ENCODE peak calls at places on chromosomes 3 and 15, in seven cellular contexts. One of them, this sample, is unnamed.

GRCh38 chr3:46626039-46626438 is 13.7 kb downstream of the FAM240A start:
- DNase-seq in skeletal muscle cell: no peak
- DNase-seq in ACHN: no peak
- DNase-seq in EH: no peak
- DNase-seq in Peyer's patch: no peak
- DNase-seq in dermis blood vessel endothelial cell: no peak
- DNase-seq in BJ: no peak
- DNase-seq in this sample: no peak

GRCh38 chr3:143252931-143253330 is 133.4 kb downstream of the CHST2 start:
- DNase-seq in ACHN: no peak
- DNase-seq in EH: peak; percentile 73
- DNase-seq in skeletal muscle cell: no peak
- DNase-seq in dermis blood vessel endothelial cell: no peak
- DNase-seq in BJ: peak; percentile 43
- DNase-seq in Peyer's patch: no peak
- DNase-seq in this sample: no peak

GRCh38 chr15:82158811-82159210 is 103.7 kb downstream of the EFL1 start:
- DNase-seq in BJ: no peak
- DNase-seq in EH: no peak
- DNase-seq in skeletal muscle cell: no peak
- DNase-seq in ACHN: no peak
- DNase-seq in dermis blood vessel endothelial cell: no peak
- DNase-seq in Peyer's patch: no peak
- DNase-seq in this sample: no peak

GRCh38 chr3:63519426-63519825 is 133.0 kb upstream of the SNTN start:
- DNase-seq in EH: peak; percentile 13
- DNase-seq in ACHN: peak; percentile 32
- DNase-seq in BJ: no peak
- DNase-seq in dermis blood vessel endothelial cell: no peak
- DNase-seq in Peyer's patch: no peak
- DNase-seq in skeletal muscle cell: peak; percentile 10
- DNase-seq in this sample: no peak

GRCh38 chr3:102290241-102290640 is 144.6 kb upstream of the ZPLD1 start:
- DNase-seq in BJ: no peak
- DNase-seq in ACHN: no peak
- DNase-seq in EH: no peak
- DNase-seq in dermis blood vessel endothelial cell: no peak
- DNase-seq in Peyer's patch: no peak
- DNase-seq in skeletal muscle cell: peak; percentile 11
- DNase-seq in this sample: no peak

GRCh38 chr15:66802087-66803001 is 100.3 kb downstream of the SMAD6 start:
- DNase-seq in Peyer's patch: no peak
- DNase-seq in BJ: peak; percentile 57
- DNase-seq in dermis blood vessel endothelial cell: peak; percentile 19
- DNase-seq in EH: peak; percentile 76
- DNase-seq in skeletal muscle cell: no peak
- DNase-seq in ACHN: peak; percentile 8
- DNase-seq in this sample: no peak

GRCh38 chr3:136792931-136793330 is 26.0 kb upstream of the SLC35G2 start:
- DNase-seq in BJ: no peak
- DNase-seq in Peyer's patch: no peak
- DNase-seq in dermis blood vessel endothelial cell: no peak
- DNase-seq in skeletal muscle cell: no peak
- DNase-seq in ACHN: no peak
- DNase-seq in EH: no peak
- DNase-seq in this sample: no peak

GRCh38 chr3:109923431-109923830 is 586.1 kb upstream of the DPPA4 start:
- DNase-seq in BJ: no peak
- DNase-seq in ACHN: no peak
- DNase-seq in dermis blood vessel endothelial cell: no peak
- DNase-seq in Peyer's patch: no peak
- DNase-seq in EH: peak; percentile 72
- DNase-seq in skeletal muscle cell: no peak
- DNase-seq in this sample: no peak

GRCh38 chr3:18740631-18741583 is 315.8 kb upstream of the SATB1 start:
- DNase-seq in skeletal muscle cell: no peak
- DNase-seq in dermis blood vessel endothelial cell: no peak
- DNase-seq in Peyer's patch: no peak
- DNase-seq in BJ: no peak
- DNase-seq in EH: no peak
- DNase-seq in ACHN: no peak
- DNase-seq in this sample: no peak

GRCh38 chr3:169232863-169233262 is 430.6 kb downstream of the MECOM start:
- DNase-seq in ACHN: no peak
- DNase-seq in dermis blood vessel endothelial cell: peak; percentile 92
- DNase-seq in EH: peak; percentile 51
- DNase-seq in BJ: no peak
- DNase-seq in skeletal muscle cell: no peak
- DNase-seq in Peyer's patch: no peak
- DNase-seq in this sample: peak; percentile 27

GRCh38 chr3:189967254-189967865 is 153.3 kb downstream of the P3H2 start:
- DNase-seq in EH: peak; percentile 64
- DNase-seq in BJ: no peak
- DNase-seq in ACHN: peak; percentile 61
- DNase-seq in Peyer's patch: no peak
- DNase-seq in dermis blood vessel endothelial cell: peak; percentile 83
- DNase-seq in skeletal muscle cell: no peak
- DNase-seq in this sample: peak; percentile 76

GRCh38 chr3:188546835-188547670 is 393.1 kb downstream of the LPP start:
- DNase-seq in ACHN: no peak
- DNase-seq in BJ: peak; percentile 19
- DNase-seq in Peyer's patch: no peak
- DNase-seq in skeletal muscle cell: no peak
- DNase-seq in dermis blood vessel endothelial cell: peak; percentile 62
- DNase-seq in EH: peak; percentile 84
- DNase-seq in this sample: peak; percentile 54

GRCh38 chr3:156808025-156808424 is 18.1 kb upstream of the LEKR1 start:
- DNase-seq in EH: no peak
- DNase-seq in skeletal muscle cell: no peak
- DNase-seq in dermis blood vessel endothelial cell: no peak
- DNase-seq in ACHN: no peak
- DNase-seq in Peyer's patch: no peak
- DNase-seq in BJ: no peak
- DNase-seq in this sample: no peak

GRCh38 chr3:139093840-139094239 is 49.1 kb upstream of the PRR23C start:
- DNase-seq in BJ: no peak
- DNase-seq in skeletal muscle cell: no peak
- DNase-seq in ACHN: no peak
- DNase-seq in dermis blood vessel endothelial cell: no peak
- DNase-seq in Peyer's patch: no peak
- DNase-seq in EH: no peak
- DNase-seq in this sample: no peak

GRCh38 chr3:24306518-24306917 is 188.1 kb downstream of the THRB start:
- DNase-seq in EH: no peak
- DNase-seq in skeletal muscle cell: no peak
- DNase-seq in Peyer's patch: no peak
- DNase-seq in dermis blood vessel endothelial cell: no peak
- DNase-seq in BJ: no peak
- DNase-seq in ACHN: no peak
- DNase-seq in this sample: no peak

GRCh38 chr3:42961633-42962032 is 17.5 kb upstream of the GASK1A start:
- DNase-seq in ACHN: peak; percentile 45
- DNase-seq in BJ: no peak
- DNase-seq in EH: peak; percentile 62
- DNase-seq in dermis blood vessel endothelial cell: peak; percentile 74
- DNase-seq in Peyer's patch: no peak
- DNase-seq in skeletal muscle cell: peak; percentile 16
- DNase-seq in this sample: peak; percentile 56

GRCh38 chr3:172675371-172676193 is 35.3 kb downstream of the NCEH1 start:
- DNase-seq in ACHN: peak; percentile 67
- DNase-seq in skeletal muscle cell: no peak
- DNase-seq in dermis blood vessel endothelial cell: peak; percentile 80
- DNase-seq in BJ: no peak
- DNase-seq in Peyer's patch: no peak
- DNase-seq in EH: peak; percentile 62
- DNase-seq in this sample: peak; percentile 61

GRCh38 chr3:177478170-177478859 is 281.0 kb upstream of the TBL1XR1 start:
- DNase-seq in skeletal muscle cell: peak; percentile 99
- DNase-seq in Peyer's patch: no peak
- DNase-seq in dermis blood vessel endothelial cell: peak; percentile 14
- DNase-seq in EH: peak; percentile 99
- DNase-seq in BJ: peak; percentile 99
- DNase-seq in ACHN: peak; percentile 90
- DNase-seq in this sample: no peak

GRCh38 chr3:70554170-70554569 is 241.7 kb upstream of the MDFIC2 start:
- DNase-seq in Peyer's patch: no peak
- DNase-seq in dermis blood vessel endothelial cell: peak; percentile 9
- DNase-seq in ACHN: no peak
- DNase-seq in BJ: no peak
- DNase-seq in skeletal muscle cell: peak; percentile 6
- DNase-seq in EH: peak; percentile 35
- DNase-seq in this sample: no peak

GRCh38 chr3:154893813-154894212 is 186.3 kb upstream of the MME start:
- DNase-seq in skeletal muscle cell: no peak
- DNase-seq in Peyer's patch: no peak
- DNase-seq in EH: no peak
- DNase-seq in ACHN: no peak
- DNase-seq in dermis blood vessel endothelial cell: no peak
- DNase-seq in BJ: no peak
- DNase-seq in this sample: no peak

GRCh38 chr3:129890125-129890524 is 3.4 kb downstream of the TMCC1 start:
- DNase-seq in skeletal muscle cell: peak; percentile 11
- DNase-seq in dermis blood vessel endothelial cell: peak; percentile 84
- DNase-seq in BJ: no peak
- DNase-seq in ACHN: peak; percentile 5
- DNase-seq in Peyer's patch: no peak
- DNase-seq in EH: no peak
- DNase-seq in this sample: peak; percentile 81

GRCh38 chr15:70492240-70493177 is 270.8 kb downstream of the UACA start:
- DNase-seq in EH: peak; percentile 93
- DNase-seq in BJ: no peak
- DNase-seq in dermis blood vessel endothelial cell: peak; percentile 37
- DNase-seq in ACHN: peak; percentile 88
- DNase-seq in skeletal muscle cell: peak; percentile 76
- DNase-seq in Peyer's patch: peak; percentile 54
- DNase-seq in this sample: no peak

GRCh38 chr3:73284432-73284831 is 223.0 kb downstream of the EBLN2 start:
- DNase-seq in skeletal muscle cell: no peak
- DNase-seq in Peyer's patch: no peak
- DNase-seq in dermis blood vessel endothelial cell: no peak
- DNase-seq in BJ: no peak
- DNase-seq in EH: no peak
- DNase-seq in ACHN: no peak
- DNase-seq in this sample: no peak

GRCh38 chr15:58492661-58493397 is 61.0 kb downstream of the LIPC start:
- DNase-seq in BJ: no peak
- DNase-seq in skeletal muscle cell: no peak
- DNase-seq in ACHN: no peak
- DNase-seq in dermis blood vessel endothelial cell: no peak
- DNase-seq in Peyer's patch: no peak
- DNase-seq in EH: no peak
- DNase-seq in this sample: peak; percentile 7

GRCh38 chr15:86837631-86838030 is 758.0 kb downstream of the AGBL1 start:
- DNase-seq in Peyer's patch: no peak
- DNase-seq in BJ: no peak
- DNase-seq in dermis blood vessel endothelial cell: no peak
- DNase-seq in ACHN: no peak
- DNase-seq in skeletal muscle cell: no peak
- DNase-seq in EH: no peak
- DNase-seq in this sample: no peak

GRCh38 chr3:30826381-30827061 is 67.9 kb downstream of the GADL1 start:
- DNase-seq in dermis blood vessel endothelial cell: peak; percentile 30
- DNase-seq in ACHN: no peak
- DNase-seq in BJ: no peak
- DNase-seq in Peyer's patch: no peak
- DNase-seq in skeletal muscle cell: no peak
- DNase-seq in EH: peak; percentile 3
- DNase-seq in this sample: no peak

GRCh38 chr3:108006077-108006675 is 84.7 kb downstream of the CD47 start:
- DNase-seq in EH: no peak
- DNase-seq in dermis blood vessel endothelial cell: peak; percentile 76
- DNase-seq in BJ: no peak
- DNase-seq in skeletal muscle cell: no peak
- DNase-seq in ACHN: no peak
- DNase-seq in Peyer's patch: peak; percentile 78
- DNase-seq in this sample: no peak

GRCh38 chr15:62648954-62649353 is 393.6 kb upstream of the TPM1 start:
- DNase-seq in skeletal muscle cell: no peak
- DNase-seq in ACHN: peak; percentile 17
- DNase-seq in dermis blood vessel endothelial cell: peak; percentile 26
- DNase-seq in BJ: no peak
- DNase-seq in Peyer's patch: no peak
- DNase-seq in EH: peak; percentile 43
- DNase-seq in this sample: peak; percentile 56

GRCh38 chr3:189800436-189800835 is 169.2 kb downstream of the TP63 start:
- DNase-seq in EH: no peak
- DNase-seq in BJ: no peak
- DNase-seq in Peyer's patch: no peak
- DNase-seq in skeletal muscle cell: no peak
- DNase-seq in ACHN: no peak
- DNase-seq in dermis blood vessel endothelial cell: no peak
- DNase-seq in this sample: no peak

GRCh38 chr15:34984884-34985630 is 3.0 kb downstream of the ZNF770 start:
- DNase-seq in EH: peak; percentile 5
- DNase-seq in BJ: no peak
- DNase-seq in Peyer's patch: no peak
- DNase-seq in skeletal muscle cell: no peak
- DNase-seq in dermis blood vessel endothelial cell: peak; percentile 80
- DNase-seq in ACHN: peak; percentile 4
- DNase-seq in this sample: no peak

GRCh38 chr15:31975446-31976229 is 54.7 kb upstream of the CHRNA7 start:
- DNase-seq in Peyer's patch: peak; percentile 64
- DNase-seq in ACHN: peak; percentile 3
- DNase-seq in EH: peak; percentile 13
- DNase-seq in BJ: no peak
- DNase-seq in dermis blood vessel endothelial cell: peak; percentile 7
- DNase-seq in skeletal muscle cell: no peak
- DNase-seq in this sample: peak; percentile 78

GRCh38 chr3:126082334-126083137 is 1.4 kb downstream of the SLC41A3 start:
- DNase-seq in dermis blood vessel endothelial cell: no peak
- DNase-seq in skeletal muscle cell: no peak
- DNase-seq in Peyer's patch: no peak
- DNase-seq in BJ: no peak
- DNase-seq in EH: no peak
- DNase-seq in ACHN: no peak
- DNase-seq in this sample: peak; percentile 26

GRCh38 chr15:25683415-25683814 is 179.7 kb downstream of the ATP10A start:
- DNase-seq in EH: no peak
- DNase-seq in skeletal muscle cell: no peak
- DNase-seq in dermis blood vessel endothelial cell: no peak
- DNase-seq in BJ: no peak
- DNase-seq in Peyer's patch: no peak
- DNase-seq in ACHN: no peak
- DNase-seq in this sample: no peak

GRCh38 chr3:62923092-62923491 is 47.9 kb upstream of the CADPS start:
- DNase-seq in ACHN: no peak
- DNase-seq in Peyer's patch: no peak
- DNase-seq in dermis blood vessel endothelial cell: no peak
- DNase-seq in EH: no peak
- DNase-seq in skeletal muscle cell: peak; percentile 43
- DNase-seq in BJ: no peak
- DNase-seq in this sample: no peak

GRCh38 chr3:46711770-46712169 is 5.9 kb downstream of the PRSS50 start:
- DNase-seq in EH: no peak
- DNase-seq in skeletal muscle cell: no peak
- DNase-seq in Peyer's patch: no peak
- DNase-seq in ACHN: no peak
- DNase-seq in BJ: no peak
- DNase-seq in dermis blood vessel endothelial cell: no peak
- DNase-seq in this sample: no peak

GRCh38 chr3:129572603-129573002 is 29.6 kb downstream of the H1-8 start:
- DNase-seq in BJ: no peak
- DNase-seq in dermis blood vessel endothelial cell: no peak
- DNase-seq in EH: no peak
- DNase-seq in skeletal muscle cell: no peak
- DNase-seq in Peyer's patch: no peak
- DNase-seq in ACHN: no peak
- DNase-seq in this sample: no peak